ENCODE peak calls at places on chromosomes 3 and 15, in eight cellular contexts. One of them, this sample, is unnamed.

GRCh38 chr15:92451225-92451825 is 57.6 kb downstream of the ST8SIA2 start:
- DNase-seq in heart left ventricle: no peak
- DNase-seq in neural progenitor cell: no peak
- DNase-seq in transverse colon: no peak
- DNase-seq in fibroblast of mammary gland: peak
- DNase-seq in fibroblast of pulmonary artery: peak
- DNase-seq in AG09309: peak
- DNase-seq in hepatocyte: no peak
- DNase-seq in this sample: peak

GRCh38 chr3:68129065-68129464 is 474.7 kb upstream of the SUCLG2 start:
- DNase-seq in heart left ventricle: no peak
- DNase-seq in neural progenitor cell: no peak
- DNase-seq in transverse colon: no peak
- DNase-seq in fibroblast of mammary gland: no peak
- DNase-seq in fibroblast of pulmonary artery: no peak
- DNase-seq in AG09309: no peak
- DNase-seq in hepatocyte: no peak
- DNase-seq in this sample: no peak

GRCh38 chr15:50880651-50881114 is 27.8 kb upstream of the AP4E1 start:
- DNase-seq in heart left ventricle: no peak
- DNase-seq in neural progenitor cell: no peak
- DNase-seq in transverse colon: no peak
- DNase-seq in fibroblast of mammary gland: peak
- DNase-seq in fibroblast of pulmonary artery: peak
- DNase-seq in AG09309: peak
- DNase-seq in hepatocyte: no peak
- DNase-seq in this sample: peak

GRCh38 chr3:58260733-58261132 is 23.1 kb downstream of the ABHD6 start:
- DNase-seq in heart left ventricle: no peak
- DNase-seq in neural progenitor cell: no peak
- DNase-seq in transverse colon: no peak
- DNase-seq in fibroblast of mammary gland: peak
- DNase-seq in fibroblast of pulmonary artery: peak
- DNase-seq in AG09309: no peak
- DNase-seq in hepatocyte: no peak
- DNase-seq in this sample: no peak

GRCh38 chr3:45939341-45939771 is 3.9 kb upstream of the CXCR6 start:
- DNase-seq in heart left ventricle: peak
- DNase-seq in neural progenitor cell: peak
- DNase-seq in transverse colon: no peak
- DNase-seq in fibroblast of mammary gland: no peak
- DNase-seq in fibroblast of pulmonary artery: no peak
- DNase-seq in AG09309: no peak
- DNase-seq in hepatocyte: peak
- DNase-seq in this sample: peak

GRCh38 chr15:59443341-59444081 is 5.5 kb downstream of the FAM81A start:
- DNase-seq in heart left ventricle: no peak
- DNase-seq in neural progenitor cell: peak
- DNase-seq in transverse colon: no peak
- DNase-seq in fibroblast of mammary gland: no peak
- DNase-seq in fibroblast of pulmonary artery: no peak
- DNase-seq in AG09309: no peak
- DNase-seq in hepatocyte: no peak
- DNase-seq in this sample: no peak

GRCh38 chr15:83200162-83200561 is 7.5 kb downstream of the HDGFL3 start:
- DNase-seq in heart left ventricle: no peak
- DNase-seq in neural progenitor cell: no peak
- DNase-seq in transverse colon: no peak
- DNase-seq in fibroblast of mammary gland: no peak
- DNase-seq in fibroblast of pulmonary artery: peak
- DNase-seq in AG09309: peak
- DNase-seq in hepatocyte: no peak
- DNase-seq in this sample: peak

GRCh38 chr3:178420033-178420432 is 116.2 kb upstream of the KCNMB2 start:
- DNase-seq in heart left ventricle: no peak
- DNase-seq in neural progenitor cell: no peak
- DNase-seq in transverse colon: no peak
- DNase-seq in fibroblast of mammary gland: no peak
- DNase-seq in fibroblast of pulmonary artery: no peak
- DNase-seq in AG09309: no peak
- DNase-seq in hepatocyte: no peak
- DNase-seq in this sample: no peak

GRCh38 chr3:59469948-59470723 is 420.3 kb upstream of the CFAP20DC start:
- DNase-seq in heart left ventricle: no peak
- DNase-seq in neural progenitor cell: no peak
- DNase-seq in transverse colon: no peak
- DNase-seq in fibroblast of mammary gland: peak
- DNase-seq in fibroblast of pulmonary artery: peak
- DNase-seq in AG09309: no peak
- DNase-seq in hepatocyte: no peak
- DNase-seq in this sample: peak

GRCh38 chr15:51775967-51776816 is 24.8 kb downstream of the TMOD2 start:
- DNase-seq in heart left ventricle: no peak
- DNase-seq in neural progenitor cell: peak
- DNase-seq in transverse colon: peak
- DNase-seq in fibroblast of mammary gland: peak
- DNase-seq in fibroblast of pulmonary artery: peak
- DNase-seq in AG09309: no peak
- DNase-seq in hepatocyte: peak
- DNase-seq in this sample: peak

GRCh38 chr3:158522737-158523136 is 48.3 kb upstream of the MLF1 start:
- DNase-seq in heart left ventricle: no peak
- DNase-seq in neural progenitor cell: no peak
- DNase-seq in transverse colon: no peak
- DNase-seq in fibroblast of mammary gland: peak
- DNase-seq in fibroblast of pulmonary artery: peak
- DNase-seq in AG09309: peak
- DNase-seq in hepatocyte: no peak
- DNase-seq in this sample: no peak

GRCh38 chr15:45138814-45139765 is 9.3 kb downstream of the DUOX1 start:
- DNase-seq in heart left ventricle: no peak
- DNase-seq in neural progenitor cell: no peak
- DNase-seq in transverse colon: no peak
- DNase-seq in fibroblast of mammary gland: no peak
- DNase-seq in fibroblast of pulmonary artery: no peak
- DNase-seq in AG09309: no peak
- DNase-seq in hepatocyte: no peak
- DNase-seq in this sample: no peak

GRCh38 chr15:97840501-97840900 is 120.0 kb upstream of the ARRDC4 start:
- DNase-seq in heart left ventricle: no peak
- DNase-seq in neural progenitor cell: no peak
- DNase-seq in transverse colon: no peak
- DNase-seq in fibroblast of mammary gland: no peak
- DNase-seq in fibroblast of pulmonary artery: no peak
- DNase-seq in AG09309: no peak
- DNase-seq in hepatocyte: no peak
- DNase-seq in this sample: no peak

GRCh38 chr3:194617827-194618226 is 15.4 kb downstream of the TMEM44 start:
- DNase-seq in heart left ventricle: no peak
- DNase-seq in neural progenitor cell: no peak
- DNase-seq in transverse colon: no peak
- DNase-seq in fibroblast of mammary gland: peak
- DNase-seq in fibroblast of pulmonary artery: peak
- DNase-seq in AG09309: no peak
- DNase-seq in hepatocyte: no peak
- DNase-seq in this sample: no peak

GRCh38 chr3:184031187-184031792 is at the start of gene HTR3D:
- DNase-seq in heart left ventricle: no peak
- DNase-seq in neural progenitor cell: no peak
- DNase-seq in transverse colon: no peak
- DNase-seq in fibroblast of mammary gland: no peak
- DNase-seq in fibroblast of pulmonary artery: no peak
- DNase-seq in AG09309: no peak
- DNase-seq in hepatocyte: no peak
- DNase-seq in this sample: no peak

GRCh38 chr15:98773616-98774015 is 125.3 kb downstream of the IGF1R start:
- DNase-seq in heart left ventricle: no peak
- DNase-seq in neural progenitor cell: peak
- DNase-seq in transverse colon: no peak
- DNase-seq in fibroblast of mammary gland: no peak
- DNase-seq in fibroblast of pulmonary artery: no peak
- DNase-seq in AG09309: no peak
- DNase-seq in hepatocyte: no peak
- DNase-seq in this sample: no peak

GRCh38 chr3:137815251-137815650 is 51.1 kb downstream of the SOX14 start:
- DNase-seq in heart left ventricle: no peak
- DNase-seq in neural progenitor cell: no peak
- DNase-seq in transverse colon: no peak
- DNase-seq in fibroblast of mammary gland: no peak
- DNase-seq in fibroblast of pulmonary artery: no peak
- DNase-seq in AG09309: no peak
- DNase-seq in hepatocyte: no peak
- DNase-seq in this sample: no peak

GRCh38 chr3:119585193-119585592 is 5.9 kb downstream of the ADPRH start:
- DNase-seq in heart left ventricle: no peak
- DNase-seq in neural progenitor cell: no peak
- DNase-seq in transverse colon: no peak
- DNase-seq in fibroblast of mammary gland: no peak
- DNase-seq in fibroblast of pulmonary artery: no peak
- DNase-seq in AG09309: no peak
- DNase-seq in hepatocyte: no peak
- DNase-seq in this sample: no peak

GRCh38 chr3:174089592-174089991 is 692.0 kb downstream of the NLGN1 start:
- DNase-seq in heart left ventricle: no peak
- DNase-seq in neural progenitor cell: no peak
- DNase-seq in transverse colon: no peak
- DNase-seq in fibroblast of mammary gland: no peak
- DNase-seq in fibroblast of pulmonary artery: no peak
- DNase-seq in AG09309: no peak
- DNase-seq in hepatocyte: no peak
- DNase-seq in this sample: no peak

GRCh38 chr15:70853855-70854668 is at the start of gene LARP6:
- DNase-seq in heart left ventricle: peak
- DNase-seq in neural progenitor cell: peak
- DNase-seq in transverse colon: peak
- DNase-seq in fibroblast of mammary gland: no peak
- DNase-seq in fibroblast of pulmonary artery: peak
- DNase-seq in AG09309: no peak
- DNase-seq in hepatocyte: peak
- DNase-seq in this sample: peak

GRCh38 chr3:24963762-24964625 is 464.1 kb upstream of the RARB start:
- DNase-seq in heart left ventricle: no peak
- DNase-seq in neural progenitor cell: peak
- DNase-seq in transverse colon: no peak
- DNase-seq in fibroblast of mammary gland: peak
- DNase-seq in fibroblast of pulmonary artery: peak
- DNase-seq in AG09309: no peak
- DNase-seq in hepatocyte: peak
- DNase-seq in this sample: no peak

GRCh38 chr15:66254364-66255292 is 1.1 kb upstream of the MEGF11 start:
- DNase-seq in heart left ventricle: no peak
- DNase-seq in neural progenitor cell: peak
- DNase-seq in transverse colon: no peak
- DNase-seq in fibroblast of mammary gland: no peak
- DNase-seq in fibroblast of pulmonary artery: no peak
- DNase-seq in AG09309: no peak
- DNase-seq in hepatocyte: no peak
- DNase-seq in this sample: no peak

GRCh38 chr3:190877925-190878324 is 15.4 kb upstream of the GMNC start:
- DNase-seq in heart left ventricle: no peak
- DNase-seq in neural progenitor cell: no peak
- DNase-seq in transverse colon: no peak
- DNase-seq in fibroblast of mammary gland: no peak
- DNase-seq in fibroblast of pulmonary artery: no peak
- DNase-seq in AG09309: no peak
- DNase-seq in hepatocyte: no peak
- DNase-seq in this sample: peak
- TF ChIP-seq CTCF in heart left ventricle: no peak
- TF ChIP-seq CTCF in neural progenitor cell: peak
- TF ChIP-seq CTCF in transverse colon: no peak
- TF ChIP-seq CTCF in fibroblast of mammary gland: peak
- TF ChIP-seq CTCF in fibroblast of pulmonary artery: peak
- TF ChIP-seq CTCF in AG09309: no peak
- TF ChIP-seq CTCF in hepatocyte: no peak
- TF ChIP-seq CTCF in this sample: peak

GRCh38 chr3:42456211-42456610 is 45.8 kb upstream of the LYZL4 start:
- DNase-seq in heart left ventricle: no peak
- DNase-seq in neural progenitor cell: no peak
- DNase-seq in transverse colon: no peak
- DNase-seq in fibroblast of mammary gland: no peak
- DNase-seq in fibroblast of pulmonary artery: no peak
- DNase-seq in AG09309: no peak
- DNase-seq in hepatocyte: no peak
- DNase-seq in this sample: no peak
- TF ChIP-seq CTCF in heart left ventricle: no peak
- TF ChIP-seq CTCF in neural progenitor cell: no peak
- TF ChIP-seq CTCF in transverse colon: no peak
- TF ChIP-seq CTCF in fibroblast of mammary gland: no peak
- TF ChIP-seq CTCF in fibroblast of pulmonary artery: no peak
- TF ChIP-seq CTCF in AG09309: no peak
- TF ChIP-seq CTCF in hepatocyte: no peak
- TF ChIP-seq CTCF in this sample: no peak

DNA sequence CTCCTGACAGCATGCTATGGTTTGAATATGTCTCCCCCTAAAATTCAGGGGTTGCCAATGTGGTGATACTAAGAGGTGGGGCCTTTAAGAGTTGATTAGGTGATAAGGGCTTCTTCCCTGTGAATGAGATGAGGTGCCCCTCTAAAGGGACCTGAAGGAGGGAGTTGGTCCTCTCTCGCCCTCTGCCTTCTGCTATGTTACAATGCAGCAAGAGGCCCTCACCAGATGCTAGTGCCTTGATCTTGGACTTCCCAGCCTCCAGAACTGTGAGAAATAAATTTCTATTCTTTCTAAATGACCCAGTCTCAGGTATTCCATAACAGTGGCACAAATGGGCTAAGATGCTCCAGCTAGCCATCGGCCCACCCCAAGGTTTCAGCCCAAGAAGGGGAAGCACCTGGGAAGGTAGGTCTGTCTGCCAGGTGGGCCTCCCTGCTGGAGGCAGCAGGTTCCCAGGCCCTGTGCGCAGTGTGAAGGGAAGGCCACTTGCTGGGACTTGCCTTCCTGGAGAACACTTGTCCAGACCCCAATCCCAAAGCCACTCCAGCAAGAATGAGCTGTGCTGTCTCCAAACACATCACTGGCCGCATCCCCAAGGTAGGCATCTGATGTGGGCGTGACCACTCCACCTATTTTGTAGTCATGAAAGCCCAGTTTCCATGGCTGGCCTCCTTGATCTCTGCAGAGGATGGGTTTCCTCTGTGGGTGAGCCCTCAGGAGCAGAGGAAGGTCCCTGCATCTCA is 9.0 kb downstream of the TGM4 start:
- DNase-seq in heart left ventricle: no peak
- DNase-seq in neural progenitor cell: no peak
- DNase-seq in transverse colon: no peak
- DNase-seq in fibroblast of mammary gland: peak
- DNase-seq in fibroblast of pulmonary artery: no peak
- DNase-seq in AG09309: no peak
- DNase-seq in hepatocyte: no peak
- DNase-seq in this sample: no peak
- TF ChIP-seq CTCF in heart left ventricle: no peak
- TF ChIP-seq CTCF in neural progenitor cell: no peak
- TF ChIP-seq CTCF in transverse colon: no peak
- TF ChIP-seq CTCF in fibroblast of mammary gland: no peak
- TF ChIP-seq CTCF in fibroblast of pulmonary artery: peak
- TF ChIP-seq CTCF in AG09309: no peak
- TF ChIP-seq CTCF in hepatocyte: peak
- TF ChIP-seq CTCF in this sample: no peak

DNA sequence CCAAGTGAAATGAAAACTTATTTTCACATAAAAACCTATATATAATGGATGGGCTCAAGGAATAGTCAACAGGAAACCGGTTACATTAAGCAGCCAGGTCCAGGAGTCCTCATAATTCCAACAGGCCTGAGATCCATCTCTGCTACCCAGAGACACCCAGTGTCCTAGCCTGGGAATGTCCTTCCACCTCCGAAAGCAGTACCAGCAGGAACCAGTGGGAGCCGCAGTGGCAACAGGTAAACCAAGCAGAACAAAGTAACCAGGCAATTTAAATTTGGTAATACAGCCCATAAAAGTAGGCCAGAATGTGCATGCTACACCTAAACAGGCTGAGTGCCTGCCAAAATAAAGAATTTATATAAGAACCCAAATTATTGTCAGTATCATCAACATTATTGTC is 195.6 kb downstream of the ZBBX start:
- DNase-seq in heart left ventricle: no peak
- DNase-seq in neural progenitor cell: peak
- DNase-seq in transverse colon: no peak
- DNase-seq in fibroblast of mammary gland: no peak
- DNase-seq in fibroblast of pulmonary artery: no peak
- DNase-seq in AG09309: no peak
- DNase-seq in hepatocyte: peak
- DNase-seq in this sample: no peak
- TF ChIP-seq CTCF in heart left ventricle: no peak
- TF ChIP-seq CTCF in neural progenitor cell: peak
- TF ChIP-seq CTCF in transverse colon: no peak
- TF ChIP-seq CTCF in fibroblast of mammary gland: peak
- TF ChIP-seq CTCF in fibroblast of pulmonary artery: no peak
- TF ChIP-seq CTCF in AG09309: no peak
- TF ChIP-seq CTCF in hepatocyte: no peak
- TF ChIP-seq CTCF in this sample: no peak